ENCODE peak calls at places on chromosomes 13 and 19, in six cellular contexts. N is heart left ventricle, D is HCT116, J is pancreas, T is upper lobe of right lung, G is lower lobe of right lung. Z is an unnamed sample.

GRCh38 chr19:38032151-38032550 is 125.1 kb downstream of the SIPA1L3 start:
- ATAC-seq in N (no peak), D (no peak), J (no peak), T (no peak), G (no peak), Z (no peak)

GRCh38 chr13:97141564-97142005 is 80.5 kb upstream of the MBNL2 start:
- ATAC-seq in N (peak; percentile 64), D (peak; percentile 88), J (peak; percentile 98), T (peak; percentile 96), G (peak; percentile 97), Z (peak; percentile 89)

GRCh38 chr19:29724741-29725140 is 9.7 kb upstream of the C19orf12 start:
- ATAC-seq in N (no peak), D (no peak), J (no peak), T (no peak), G (no peak), Z (no peak)

GRCh38 chr13:69857188-69857821 is 250.3 kb upstream of the ATXN8OS start:
- ATAC-seq in N (no peak), D (peak; percentile 87), J (peak; percentile 82), T (peak; percentile 50), G (peak; percentile 60), Z (no peak)

GRCh38 chr13:26983533-26984315 is 187.9 kb downstream of the USP12 start:
- ATAC-seq in N (no peak), D (no peak), J (no peak), T (no peak), G (no peak), Z (no peak)

GRCh38 chr13:111216166-111216960 is 101.3 kb downstream of the ARHGEF7 start:
- ATAC-seq in N (peak; percentile 40), D (peak; percentile 89), J (peak; percentile 68), T (peak; percentile 35), G (peak; percentile 58), Z (no peak)

GRCh38 chr13:97318532-97318931 is 96.4 kb downstream of the MBNL2 start:
- ATAC-seq in N (no peak), D (no peak), J (no peak), T (no peak), G (peak; percentile 13), Z (no peak)

GRCh38 chr19:16273005-16273404 is 51.6 kb upstream of the KLF2 start:
- ATAC-seq in N (peak; percentile 52), D (no peak), J (no peak), T (peak; percentile 62), G (peak; percentile 43), Z (peak; percentile 74)

GRCh38 chr19:13962738-13963602 is 10.7 kb downstream of the DCAF15 start:
- ATAC-seq in N (no peak), D (no peak), J (no peak), T (no peak), G (no peak), Z (peak; percentile 42)

GRCh38 chr13:114130131-114130707 is 2.2 kb downstream of the RASA3 start:
- ATAC-seq in N (no peak), D (no peak), J (no peak), T (no peak), G (no peak), Z (no peak)

GRCh38 chr19:14181906-14182305 is 24.1 kb downstream of the ADGRL1 start:
- ATAC-seq in N (no peak), D (no peak), J (no peak), T (no peak), G (no peak), Z (no peak)

GRCh38 chr19:15296841-15297415 is 35.4 kb downstream of the BRD4 start:
- ATAC-seq in N (no peak), D (no peak), J (no peak), T (peak; percentile 36), G (peak; percentile 13), Z (no peak)

GRCh38 chr13:112768795-112769411 is 79.1 kb downstream of the ATP11A start:
- ATAC-seq in N (peak; percentile 68), D (peak; percentile 33), J (peak; percentile 20), T (peak; percentile 72), G (peak; percentile 76), Z (no peak)

GRCh38 chr19:35458821-35459391 is 10.8 kb downstream of the FFAR2 start:
- ATAC-seq in N (no peak), D (no peak), J (peak; percentile 90), T (peak; percentile 60), G (peak; percentile 56), Z (no peak)

GRCh38 chr19:34577056-34577455 is 95.5 kb downstream of the WTIP start:
- ATAC-seq in N (no peak), D (no peak), J (no peak), T (no peak), G (no peak), Z (no peak)

GRCh38 chr19:48751835-48752510 is 468 bp downstream of the FUT1 start:
- ATAC-seq in N (no peak), D (peak; percentile 26), J (no peak), T (no peak), G (no peak), Z (no peak)

GRCh38 chr19:48750351-48750750 is 2.1 kb downstream of the FUT1 start:
- ATAC-seq in N (no peak), D (no peak), J (peak; percentile 5), T (no peak), G (no peak), Z (no peak)

GRCh38 chr19:48750771-48751504 is 1.5 kb downstream of the FUT1 start:
- ATAC-seq in N (no peak), D (no peak), J (peak; percentile 1), T (no peak), G (no peak), Z (no peak)

GRCh38 chr19:48746738-48747575 is at the start of gene IZUMO1:
- ATAC-seq in N (peak; percentile 73), D (peak; percentile 76), J (peak; percentile 69), T (peak; percentile 84), G (peak; percentile 84), Z (peak; percentile 76)

DNA sequence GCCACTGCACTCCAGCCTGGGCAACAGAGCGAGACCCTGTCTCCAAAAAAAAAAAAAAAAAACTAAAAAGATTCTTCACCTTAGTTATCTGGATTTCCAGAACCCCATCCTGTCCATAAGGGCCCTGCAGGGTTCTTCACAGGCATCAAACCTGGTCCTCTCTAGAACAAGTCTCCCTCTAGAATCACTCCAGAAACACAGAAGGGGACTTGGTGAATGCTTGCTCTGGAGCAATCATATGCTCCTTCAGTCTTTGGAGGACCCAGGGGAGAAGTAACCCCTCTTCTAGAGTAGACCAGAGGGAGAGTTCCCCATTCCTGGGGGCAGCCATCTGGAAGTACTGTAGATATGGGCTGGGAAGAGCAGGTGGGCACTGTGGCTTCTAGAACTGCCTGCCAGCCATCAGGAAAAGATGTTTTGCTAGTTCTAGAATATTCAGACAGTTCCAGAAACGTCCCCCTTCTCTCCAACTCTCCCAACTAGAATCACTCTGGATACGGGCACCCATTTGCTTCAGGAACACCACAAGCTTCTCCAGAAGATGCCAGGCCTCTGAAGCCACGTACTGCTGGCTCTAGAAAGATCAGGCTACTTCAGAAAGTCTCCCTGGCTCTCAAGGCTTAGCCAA is 2.8 kb downstream of the FUT1 start:
- ATAC-seq in N (no peak), D (no peak), J (no peak), T (no peak), G (no peak), Z (no peak)
- H3K4me3 ChIP-seq in N (no peak overlapping the region), D (no peak overlapping the region), J (peak overlapping the region; percentile 61), T (no peak overlapping the region), G (no peak overlapping the region), Z (no peak overlapping the region)

DNA sequence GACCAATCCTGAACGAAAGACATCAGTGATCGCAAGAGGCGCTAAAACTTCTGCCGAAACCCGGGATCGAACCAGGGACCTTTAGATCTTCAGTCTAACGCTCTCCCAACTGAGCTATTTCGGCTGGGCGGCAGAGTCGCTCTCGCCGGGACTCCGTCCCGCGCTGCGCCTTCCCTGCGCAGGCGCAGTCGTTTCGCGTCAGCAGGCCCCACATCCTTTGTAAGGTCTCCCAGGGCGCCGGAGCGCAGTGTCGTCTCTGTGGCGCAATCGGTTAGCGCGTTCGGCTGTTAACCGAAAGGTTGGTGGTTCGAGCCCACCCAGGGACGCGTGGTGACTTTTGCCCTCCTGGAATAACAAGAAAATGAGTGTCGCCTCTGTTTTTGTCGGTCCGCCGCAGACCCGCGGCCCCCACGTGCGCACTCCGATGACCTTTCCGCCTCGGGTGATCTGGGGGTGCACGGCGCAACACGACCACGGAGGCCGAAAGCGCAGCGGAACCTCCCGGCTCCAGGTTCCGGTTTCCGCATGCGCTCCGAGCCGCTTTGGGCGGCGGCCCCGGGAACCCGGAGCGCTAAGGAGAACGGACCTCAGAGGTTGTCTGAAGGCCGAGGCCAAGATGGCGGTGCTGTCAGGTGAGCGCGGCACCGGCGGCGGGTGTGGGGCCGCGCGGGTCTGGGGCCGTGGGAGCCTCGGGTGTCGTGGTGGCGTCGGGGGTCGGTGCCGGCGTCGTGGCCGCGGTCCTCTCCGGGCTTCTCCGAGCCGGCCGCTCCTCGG is at the start of gene NDUFS7:
- ATAC-seq in N (peak; percentile 70), D (peak; percentile 81), J (peak; percentile 95), T (peak; percentile 94), G (peak; percentile 95), Z (peak; percentile 94)
- H3K4me3 ChIP-seq in N (peak within 1 kb of the TSS; percentile 85), D (peak within 1 kb of the TSS; percentile 92), J (peak within 1 kb of the TSS; percentile 99), T (peak within 1 kb of the TSS; percentile 94), G (peak within 1 kb of the TSS; percentile 89), Z (peak within 1 kb of the TSS; percentile 98)

DNA sequence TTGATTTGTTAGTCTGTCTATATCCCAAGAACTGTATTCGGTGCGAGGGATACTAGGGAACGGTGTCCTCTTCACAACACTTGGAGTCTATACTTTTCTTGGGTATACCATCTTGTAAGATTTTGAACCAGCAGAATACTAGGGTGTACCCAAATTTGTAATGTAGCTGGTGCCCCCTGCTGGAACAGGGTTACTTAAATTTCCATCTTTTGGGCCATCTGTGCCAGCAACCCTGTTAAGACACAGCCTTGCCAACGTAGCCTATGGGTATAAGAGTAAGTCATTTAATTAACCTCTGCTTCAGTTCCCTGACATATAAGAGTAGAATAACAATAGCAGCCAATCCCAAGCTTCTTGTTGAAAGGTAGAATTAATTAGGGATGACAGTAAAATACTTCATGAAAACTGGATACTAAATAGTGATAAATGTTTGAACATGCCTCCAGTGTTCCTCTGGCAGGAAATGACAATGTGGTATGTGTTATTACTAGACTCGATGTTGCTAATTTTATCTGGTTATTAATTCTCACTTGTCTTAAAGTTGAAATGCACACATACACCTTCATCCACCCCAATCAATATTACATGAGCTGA is 607.6 kb downstream of the FGF9 start:
- ATAC-seq in N (peak; percentile 5), D (peak; percentile 78), J (peak; percentile 78), T (peak; percentile 73), G (peak; percentile 61), Z (no peak)
- H3K4me3 ChIP-seq in N (no peak overlapping the region), D (no peak overlapping the region), J (no peak overlapping the region), T (no peak overlapping the region), G (no peak overlapping the region), Z (no peak overlapping the region)

GRCh38 chr19:9935409-9936062 is 779 bp downstream of the OLFM2 start:
- ATAC-seq in N (no peak), D (no peak), J (peak; percentile 20), T (peak; percentile 9), G (no peak), Z (no peak)
- H3K4me3 ChIP-seq in N (peak overlapping the region; percentile 41), D (peak overlapping the region; percentile 69), J (peak overlapping the region; percentile 41), T (peak overlapping the region; percentile 34), G (peak overlapping the region; percentile 40), Z (peak overlapping the region; percentile 52)